ENCODE peak calls at places on chromosomes 13 and 19, in five cellular contexts. Y, X, P, K and H are unnamed samples. For H3K9me3, the result is how much of the 10 kb centered on the place peaks cover.

GRCh38 chr13:70330697-70331361 is 222.6 kb upstream of the KLHL1 start:
- DNase-seq in K (no peak), P (no peak), X (no peak), Y (no peak), H (no peak)

GRCh38 chr13:98366959-98367358 is 189.9 kb upstream of the RNF113B start:
- DNase-seq in P (no peak), Y (no peak), X (no peak), K (no peak), H (no peak)

GRCh38 chr19:19647037-19647835 is 3.8 kb upstream of the GMIP start:
- DNase-seq in X (no peak), P (no peak), Y (no peak), K (no peak), H (no peak)

GRCh38 chr13:20685042-20685441 is 18.5 kb upstream of the IL17D start:
- DNase-seq in X (no peak), Y (no peak), P (no peak), K (no peak), H (no peak)

GRCh38 chr13:30734434-30734833 is 909 bp upstream of the ALOX5AP start:
- DNase-seq in X (peak), P (peak), Y (no peak), K (peak), H (no peak)

GRCh38 chr19:15124572-15125231 is 17.5 kb downstream of the SYDE1 start:
- DNase-seq in X (peak), K (no peak), Y (no peak), P (no peak), H (peak)

GRCh38 chr13:80029170-80029569 is 311.8 kb downstream of the SPRY2 start:
- DNase-seq in P (no peak), Y (no peak), K (no peak), X (no peak), H (no peak)

GRCh38 chr19:5136060-5136855 is 167.3 kb downstream of the KDM4B start:
- DNase-seq in P (no peak), K (no peak), X (no peak), Y (no peak), H (no peak)

GRCh38 chr13:84192125-84192524 is 309.9 kb upstream of the SLITRK1 start:
- DNase-seq in Y (no peak), X (peak), P (peak), K (peak), H (no peak)

GRCh38 chr13:98274921-98275487 is 97.9 kb upstream of the RNF113B start:
- DNase-seq in X (no peak), P (peak), K (peak), Y (no peak), H (no peak)

GRCh38 chr13:110301606-110302131 is 5.3 kb downstream of the COL4A1 start:
- DNase-seq in Y (no peak), P (peak), K (peak), X (peak), H (no peak)

GRCh38 chr13:79869326-79869725 is 388.4 kb downstream of the NDFIP2 start:
- DNase-seq in K (no peak), P (peak), Y (no peak), X (no peak), H (no peak)

GRCh38 chr19:7860902-7861618 is 13.1 kb downstream of the PRR36 start:
- DNase-seq in K (no peak), P (no peak), Y (no peak), X (no peak), H (no peak)

GRCh38 chr13:102903659-102904407 is 58.0 kb downstream of the ERCC5 start:
- DNase-seq in Y (no peak), P (no peak), K (no peak), X (peak), H (no peak)

GRCh38 chr19:47544476-47544875 is 28.5 kb downstream of the ZNF541 start:
- DNase-seq in Y (no peak), X (no peak), P (no peak), K (no peak), H (no peak)

GRCh38 chr19:6868341-6868740 is 19.0 kb upstream of the ADGRE1 start:
- DNase-seq in K (no peak), P (no peak), X (no peak), Y (no peak), H (no peak)

GRCh38 chr13:59562924-59563323 is 600.8 kb downstream of the DIAPH3 start:
- DNase-seq in P (no peak), K (no peak), X (no peak), Y (no peak), H (no peak)

GRCh38 chr13:49052801-49053200 is 77.1 kb downstream of the FNDC3A start:
- DNase-seq in Y (no peak), P (peak), K (no peak), X (peak), H (no peak)

GRCh38 chr13:100875392-100876043 is 200.9 kb upstream of the TMTC4 start:
- DNase-seq in P (peak), Y (no peak), X (peak), K (peak), H (no peak)

GRCh38 chr19:11069451-11070009 is 19.7 kb upstream of the LDLR start:
- DNase-seq in P (no peak), Y (no peak), K (no peak), X (no peak), H (no peak)

GRCh38 chr19:28403698-28404099 is 809.3 kb downstream of the UQCRFS1 start:
- DNase-seq in Y (no peak), P (no peak), K (no peak), X (no peak), H (no peak)

GRCh38 chr19:8148410-8149231 is 771 bp downstream of the FBN3 start:
- DNase-seq in X (no peak), Y (no peak), P (no peak), K (no peak), H (no peak)

GRCh38 chr13:112730157-112730671 is 40.4 kb downstream of the ATP11A start:
- DNase-seq in Y (no peak), X (no peak), K (no peak), P (no peak), H (no peak)

GRCh38 chr19:46076951-46077814 is 36.4 kb upstream of the IGFL4 start:
- DNase-seq in P (peak), X (peak), Y (no peak), K (peak), H (peak)

GRCh38 chr19:43634516-43634876 is 5.2 kb downstream of the CADM4 start:
- DNase-seq in X (no peak), K (no peak), Y (no peak), P (no peak), H (no peak)

GRCh38 chr13:27712421-27712820 is 79.9 kb upstream of the GSX1 start:
- DNase-seq in K (no peak), Y (no peak), X (no peak), P (no peak), H (no peak)

GRCh38 chr13:20258208-20258962 is 26.3 kb upstream of the GJB6 start:
- DNase-seq in X (peak), K (no peak), Y (no peak), P (no peak), H (no peak)

GRCh38 chr13:20974981-20975585 is 72.5 kb upstream of the XPO4 start:
- DNase-seq in P (no peak), X (peak), Y (no peak), K (no peak), H (no peak)

GRCh38 chr13:30346159-30346788 is 38.9 kb upstream of the KATNAL1 start:
- DNase-seq in X (no peak), K (no peak), Y (no peak), P (no peak), H (no peak)

GRCh38 chr19:38711726-38712153 is 32.5 kb downstream of the CAPN12 start:
- DNase-seq in X (peak), K (peak), Y (peak), P (peak), H (no peak)

GRCh38 chr13:66296875-66297274 is 933.3 kb downstream of the PCDH9 start:
- DNase-seq in P (no peak), K (no peak), X (no peak), Y (no peak), H (no peak)

GRCh38 chr13:93147293-93147645 is 79.3 kb upstream of the GPC6 start:
- DNase-seq in P (peak), X (no peak), K (no peak), Y (no peak), H (no peak)

GRCh38 chr13:25473864-25474263 is 102.1 kb downstream of the ATP8A2 start:
- DNase-seq in Y (no peak), X (peak), P (peak), K (no peak), H (no peak)

GRCh38 chr13:25463496-25463895 is 91.7 kb downstream of the ATP8A2 start:
- DNase-seq in K (no peak), X (peak), P (peak), Y (no peak), H (no peak)

GRCh38 chr13:25466880-25467279 is 95.1 kb downstream of the ATP8A2 start:
- DNase-seq in Y (no peak), K (no peak), P (no peak), X (no peak), H (no peak)

GRCh38 chr13:25468330-25469178 is 96.8 kb downstream of the ATP8A2 start:
- DNase-seq in K (no peak), X (no peak), P (peak), Y (no peak), H (no peak)

DNA sequence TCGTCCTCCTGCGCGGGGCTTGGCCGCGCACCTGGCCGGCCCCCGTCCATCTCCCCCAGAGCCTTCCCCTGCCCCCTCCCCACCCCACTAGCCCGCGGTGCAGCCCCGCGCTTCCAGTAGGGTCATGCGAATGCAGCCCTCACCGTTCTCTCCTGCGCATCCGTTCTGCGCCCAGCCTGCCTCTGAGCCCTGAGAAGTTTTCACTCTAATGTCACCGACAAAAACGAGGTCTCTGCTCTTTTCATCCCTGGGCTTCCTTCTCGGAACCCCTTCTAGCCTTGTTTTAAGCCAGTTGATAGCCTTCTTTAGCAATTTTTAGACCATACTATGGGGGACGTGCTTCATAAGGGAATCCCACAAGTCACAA is 97.4 kb downstream of the ATP8A2 start:
- DNase-seq in K (no peak), X (no peak), P (no peak), Y (no peak), H (no peak)
- H3K4me3 ChIP-seq in K (peak), X (no peak), P (peak), Y (no peak), H (no peak)

GRCh38 chr19:17330546-17331253 is 4.0 kb downstream of the ANO8 start:
- DNase-seq in X (no peak), P (no peak), Y (no peak), K (no peak), H (no peak)

GRCh38 chr19:17328517-17329060 is 6.1 kb downstream of the ANO8 start:
- DNase-seq in Y (no peak), X (no peak), K (no peak), P (no peak), H (no peak)

GRCh38 chr19:17329061-17329767 is 5.4 kb downstream of the ANO8 start:
- DNase-seq in Y (no peak), K (no peak), X (no peak), P (no peak), H (no peak)

GRCh38 chr19:17331254-17331558 is 3.4 kb downstream of the ANO8 start:
- DNase-seq in Y (no peak), X (no peak), P (no peak), K (no peak), H (no peak)

GRCh38 chr19:17329768-17330545 is 4.7 kb downstream of the ANO8 start:
- DNase-seq in X (no peak), K (no peak), P (no peak), Y (no peak), H (no peak)
- H3K9me3 ChIP-seq in X (under half), K (under half), P (under half), Y (under half), H (under half)

GRCh38 chr13:45416521-45417125 is 1.6 kb downstream of the SLC25A30 start:
- DNase-seq in K (no peak), X (no peak), P (no peak), Y (no peak), H (no peak)
- H3K4me3 ChIP-seq in K (peak), X (peak), P (peak), Y (peak), H (peak)

GRCh38 chr19:23999821-24000610 is 85.3 kb downstream of the ZNF726 start:
- DNase-seq in K (no peak), Y (no peak), X (no peak), P (no peak), H (no peak)
- H3K9me3 ChIP-seq in K (half or more), Y (under half), X (under half), P (under half), H (under half)